ENCODE peak calls at places on chromosomes 11 and 22, in nine cellular contexts. One of them, this sample, is unnamed.

GRCh38 chr11:125954945-125955640 is 9.2 kb downstream of the VSIG10L2 start:
- DNase-seq in SW480: no peak
- DNase-seq in stimulated activated naive CD8-positive, alpha-beta T cell treated with anti-CD3 and anti-CD28 coated beads, Interleukin-15, Interleukin-2, amounts not matched to agents 100 U/mL and 50 U/mL, for 24 hours: no peak
- DNase-seq in IMR-90: no peak
- DNase-seq in uterus: no peak
- DNase-seq in NCI-H2081: no peak
- DNase-seq in HEK293T: no peak
- DNase-seq in activated naive CD4-positive, alpha-beta T cell: no peak
- DNase-seq in amygdala: no peak
- DNase-seq in this sample: no peak

GRCh38 chr11:108859510-108859909 is 194.6 kb downstream of the DDX10 start:
- DNase-seq in SW480: no peak
- DNase-seq in stimulated activated naive CD8-positive, alpha-beta T cell treated with anti-CD3 and anti-CD28 coated beads, Interleukin-15, Interleukin-2, amounts not matched to agents 100 U/mL and 50 U/mL, for 24 hours: no peak
- DNase-seq in IMR-90: no peak
- DNase-seq in uterus: no peak
- DNase-seq in NCI-H2081: no peak
- DNase-seq in HEK293T: no peak
- DNase-seq in activated naive CD4-positive, alpha-beta T cell: no peak
- DNase-seq in amygdala: no peak
- DNase-seq in this sample: no peak

GRCh38 chr11:38553033-38553432 is 1955.0 kb upstream of the RAG2 start:
- DNase-seq in SW480: no peak
- DNase-seq in stimulated activated naive CD8-positive, alpha-beta T cell treated with anti-CD3 and anti-CD28 coated beads, Interleukin-15, Interleukin-2, amounts not matched to agents 100 U/mL and 50 U/mL, for 24 hours: no peak
- DNase-seq in IMR-90: no peak
- DNase-seq in uterus: no peak
- DNase-seq in NCI-H2081: no peak
- DNase-seq in HEK293T: no peak
- DNase-seq in activated naive CD4-positive, alpha-beta T cell: no peak
- DNase-seq in amygdala: no peak
- DNase-seq in this sample: no peak

GRCh38 chr11:47980907-47981621 is 705 bp downstream of the PTPRJ start:
- DNase-seq in SW480: no peak
- DNase-seq in stimulated activated naive CD8-positive, alpha-beta T cell treated with anti-CD3 and anti-CD28 coated beads, Interleukin-15, Interleukin-2, amounts not matched to agents 100 U/mL and 50 U/mL, for 24 hours: peak
- DNase-seq in IMR-90: peak
- DNase-seq in uterus: peak
- DNase-seq in NCI-H2081: peak
- DNase-seq in HEK293T: peak
- DNase-seq in activated naive CD4-positive, alpha-beta T cell: no peak
- DNase-seq in amygdala: peak
- DNase-seq in this sample: no peak

GRCh38 chr11:130448416-130449068 is at the start of gene ADAMTS15:
- DNase-seq in SW480: peak
- DNase-seq in stimulated activated naive CD8-positive, alpha-beta T cell treated with anti-CD3 and anti-CD28 coated beads, Interleukin-15, Interleukin-2, amounts not matched to agents 100 U/mL and 50 U/mL, for 24 hours: peak
- DNase-seq in IMR-90: peak
- DNase-seq in uterus: peak
- DNase-seq in NCI-H2081: peak
- DNase-seq in HEK293T: peak
- DNase-seq in activated naive CD4-positive, alpha-beta T cell: no peak
- DNase-seq in amygdala: no peak
- DNase-seq in this sample: no peak

GRCh38 chr11:18011633-18012313 is 1.1 kb downstream of the SERGEF start:
- DNase-seq in SW480: peak
- DNase-seq in stimulated activated naive CD8-positive, alpha-beta T cell treated with anti-CD3 and anti-CD28 coated beads, Interleukin-15, Interleukin-2, amounts not matched to agents 100 U/mL and 50 U/mL, for 24 hours: peak
- DNase-seq in IMR-90: no peak
- DNase-seq in uterus: no peak
- DNase-seq in NCI-H2081: peak
- DNase-seq in HEK293T: peak
- DNase-seq in activated naive CD4-positive, alpha-beta T cell: no peak
- DNase-seq in amygdala: no peak
- DNase-seq in this sample: no peak

GRCh38 chr22:29713156-29713715 is 6.6 kb upstream of the CABP7 start:
- DNase-seq in SW480: no peak
- DNase-seq in stimulated activated naive CD8-positive, alpha-beta T cell treated with anti-CD3 and anti-CD28 coated beads, Interleukin-15, Interleukin-2, amounts not matched to agents 100 U/mL and 50 U/mL, for 24 hours: no peak
- DNase-seq in IMR-90: no peak
- DNase-seq in uterus: no peak
- DNase-seq in NCI-H2081: no peak
- DNase-seq in HEK293T: no peak
- DNase-seq in activated naive CD4-positive, alpha-beta T cell: no peak
- DNase-seq in amygdala: no peak
- DNase-seq in this sample: no peak

GRCh38 chr11:74238243-74238642 is 67.2 kb downstream of the PPME1 start:
- DNase-seq in SW480: no peak
- DNase-seq in stimulated activated naive CD8-positive, alpha-beta T cell treated with anti-CD3 and anti-CD28 coated beads, Interleukin-15, Interleukin-2, amounts not matched to agents 100 U/mL and 50 U/mL, for 24 hours: no peak
- DNase-seq in IMR-90: no peak
- DNase-seq in uterus: no peak
- DNase-seq in NCI-H2081: no peak
- DNase-seq in HEK293T: no peak
- DNase-seq in activated naive CD4-positive, alpha-beta T cell: no peak
- DNase-seq in amygdala: no peak
- DNase-seq in this sample: no peak

GRCh38 chr11:9664276-9665171 is 647 bp downstream of the SWAP70 start:
- DNase-seq in SW480: peak
- DNase-seq in stimulated activated naive CD8-positive, alpha-beta T cell treated with anti-CD3 and anti-CD28 coated beads, Interleukin-15, Interleukin-2, amounts not matched to agents 100 U/mL and 50 U/mL, for 24 hours: peak
- DNase-seq in IMR-90: peak
- DNase-seq in uterus: peak
- DNase-seq in NCI-H2081: no peak
- DNase-seq in HEK293T: peak
- DNase-seq in activated naive CD4-positive, alpha-beta T cell: peak
- DNase-seq in amygdala: peak
- DNase-seq in this sample: no peak

GRCh38 chr22:46052331-46052771 is 75.4 kb upstream of the WNT7B start:
- DNase-seq in SW480: no peak
- DNase-seq in stimulated activated naive CD8-positive, alpha-beta T cell treated with anti-CD3 and anti-CD28 coated beads, Interleukin-15, Interleukin-2, amounts not matched to agents 100 U/mL and 50 U/mL, for 24 hours: no peak
- DNase-seq in IMR-90: no peak
- DNase-seq in uterus: peak
- DNase-seq in NCI-H2081: no peak
- DNase-seq in HEK293T: no peak
- DNase-seq in activated naive CD4-positive, alpha-beta T cell: no peak
- DNase-seq in amygdala: no peak
- DNase-seq in this sample: no peak

GRCh38 chr11:8913961-8914660 is 3.1 kb downstream of the AKIP1 start:
- DNase-seq in SW480: peak
- DNase-seq in stimulated activated naive CD8-positive, alpha-beta T cell treated with anti-CD3 and anti-CD28 coated beads, Interleukin-15, Interleukin-2, amounts not matched to agents 100 U/mL and 50 U/mL, for 24 hours: peak
- DNase-seq in IMR-90: peak
- DNase-seq in uterus: peak
- DNase-seq in NCI-H2081: peak
- DNase-seq in HEK293T: peak
- DNase-seq in activated naive CD4-positive, alpha-beta T cell: peak
- DNase-seq in amygdala: peak
- DNase-seq in this sample: no peak

GRCh38 chr11:2293396-2294339 is 8.1 kb downstream of the C11orf21 start:
- DNase-seq in SW480: no peak
- DNase-seq in stimulated activated naive CD8-positive, alpha-beta T cell treated with anti-CD3 and anti-CD28 coated beads, Interleukin-15, Interleukin-2, amounts not matched to agents 100 U/mL and 50 U/mL, for 24 hours: no peak
- DNase-seq in IMR-90: no peak
- DNase-seq in uterus: peak
- DNase-seq in NCI-H2081: no peak
- DNase-seq in HEK293T: no peak
- DNase-seq in activated naive CD4-positive, alpha-beta T cell: no peak
- DNase-seq in amygdala: no peak
- DNase-seq in this sample: no peak

GRCh38 chr22:48091060-48091650 is 1328.7 kb downstream of the TBC1D22A start:
- DNase-seq in SW480: no peak
- DNase-seq in stimulated activated naive CD8-positive, alpha-beta T cell treated with anti-CD3 and anti-CD28 coated beads, Interleukin-15, Interleukin-2, amounts not matched to agents 100 U/mL and 50 U/mL, for 24 hours: no peak
- DNase-seq in IMR-90: no peak
- DNase-seq in uterus: no peak
- DNase-seq in NCI-H2081: no peak
- DNase-seq in HEK293T: no peak
- DNase-seq in activated naive CD4-positive, alpha-beta T cell: no peak
- DNase-seq in amygdala: no peak
- DNase-seq in this sample: no peak

GRCh38 chr11:90512846-90513245 is 290.0 kb upstream of the CHORDC1 start:
- DNase-seq in SW480: no peak
- DNase-seq in stimulated activated naive CD8-positive, alpha-beta T cell treated with anti-CD3 and anti-CD28 coated beads, Interleukin-15, Interleukin-2, amounts not matched to agents 100 U/mL and 50 U/mL, for 24 hours: no peak
- DNase-seq in IMR-90: no peak
- DNase-seq in uterus: no peak
- DNase-seq in NCI-H2081: no peak
- DNase-seq in HEK293T: no peak
- DNase-seq in activated naive CD4-positive, alpha-beta T cell: no peak
- DNase-seq in amygdala: no peak
- DNase-seq in this sample: no peak

GRCh38 chr22:19422440-19423301 is 8.9 kb downstream of the HIRA start:
- DNase-seq in SW480: no peak
- DNase-seq in stimulated activated naive CD8-positive, alpha-beta T cell treated with anti-CD3 and anti-CD28 coated beads, Interleukin-15, Interleukin-2, amounts not matched to agents 100 U/mL and 50 U/mL, for 24 hours: no peak
- DNase-seq in IMR-90: no peak
- DNase-seq in uterus: no peak
- DNase-seq in NCI-H2081: no peak
- DNase-seq in HEK293T: no peak
- DNase-seq in activated naive CD4-positive, alpha-beta T cell: no peak
- DNase-seq in amygdala: no peak
- DNase-seq in this sample: no peak

GRCh38 chr11:67266424-67267187 is at the start of gene GRK2:
- DNase-seq in SW480: peak
- DNase-seq in stimulated activated naive CD8-positive, alpha-beta T cell treated with anti-CD3 and anti-CD28 coated beads, Interleukin-15, Interleukin-2, amounts not matched to agents 100 U/mL and 50 U/mL, for 24 hours: peak
- DNase-seq in IMR-90: peak
- DNase-seq in uterus: peak
- DNase-seq in NCI-H2081: no peak
- DNase-seq in HEK293T: peak
- DNase-seq in activated naive CD4-positive, alpha-beta T cell: peak
- DNase-seq in amygdala: no peak
- DNase-seq in this sample: no peak

This sample was measured in effector memory CD4-positive, alpha-beta T cell.